ENCODE peak calls at places on chromosomes 3 and 15, in four cellular contexts. O is tibial artery, F is Karpas-422, G is HTR-8/SVneo. B is an unnamed sample.

GRCh38 chr15:53110999-53111398 is 320.9 kb upstream of the ONECUT1 start:
- DNase-seq in O (no peak), F (no peak), G (no peak), B (no peak)

GRCh38 chr15:87477759-87478687 is 778.5 kb downstream of the NTRK3 start:
- DNase-seq in O (peak), F (no peak), G (peak), B (peak)

GRCh38 chr3:49804141-49805041 is 1.3 kb downstream of the INKA1 start:
- DNase-seq in O (no peak), F (peak), G (no peak), B (peak)

GRCh38 chr3:87047857-87048256 is 56.9 kb upstream of the VGLL3 start:
- DNase-seq in O (no peak), F (no peak), G (no peak), B (no peak)

GRCh38 chr15:78937132-78937739 is 7.6 kb downstream of the CTSH start:
- DNase-seq in O (no peak), F (no peak), G (no peak), B (no peak)

GRCh38 chr15:75455982-75456531 is 4.6 kb upstream of the SIN3A start:
- DNase-seq in O (peak), F (peak), G (peak), B (no peak)

GRCh38 chr15:96362759-96363678 is 32.5 kb downstream of the NR2F2 start:
- DNase-seq in O (no peak), F (no peak), G (no peak), B (no peak)

GRCh38 chr3:112900088-112900487 is 53.4 kb upstream of the CD200R1L start:
- DNase-seq in O (no peak), F (no peak), G (no peak), B (no peak)

GRCh38 chr3:184380210-184380626 is 364 bp downstream of the CHRD start:
- DNase-seq in O (peak), F (no peak), G (peak), B (peak)

B was measured in pancreas.